ENCODE peak calls at places on chromosomes 11 and 22, in nine cellular contexts. Y, Q, U, D, N, P, B, I and G are unnamed samples.

GRCh38 chr11:134957540-134958335 is 545.7 kb upstream of the B3GAT1 start:
- DNase-seq in Y (no peak), Q (no peak), U (no peak), D (no peak), N (no peak), P (no peak), B (no peak), I (no peak), G (no peak)

GRCh38 chr11:96156379-96156722 is 186.6 kb downstream of the MAML2 start:
- DNase-seq in Y (peak), Q (no peak), U (no peak), D (no peak), N (no peak), P (no peak), B (no peak), I (no peak), G (no peak)

GRCh38 chr11:35082322-35083180 is 56.4 kb upstream of the CD44 start:
- DNase-seq in Y (peak), Q (peak), U (peak), D (no peak), N (peak), P (peak), B (peak), I (peak), G (no peak)

GRCh38 chr11:32892355-32893090 is at the start of gene QSER1:
- DNase-seq in Y (peak), Q (peak), U (peak), D (peak), N (peak), P (peak), B (peak), I (peak), G (no peak)

GRCh38 chr11:110200241-110200640 is 96.2 kb downstream of the RDX start:
- DNase-seq in Y (no peak), Q (no peak), U (peak), D (no peak), N (peak), P (no peak), B (no peak), I (no peak), G (no peak)

GRCh38 chr22:20243545-20244249 is 24.4 kb downstream of the RTN4R start:
- DNase-seq in Y (peak), Q (peak), U (peak), D (no peak), N (peak), P (peak), B (peak), I (peak), G (peak)

GRCh38 chr11:79119491-79120284 is 321.1 kb downstream of the TENM4 start:
- DNase-seq in Y (peak), Q (no peak), U (no peak), D (peak), N (no peak), P (no peak), B (no peak), I (no peak), G (no peak)

GRCh38 chr11:65384301-65384889 is 1.9 kb upstream of the SLC25A45 start:
- DNase-seq in Y (no peak), Q (peak), U (peak), D (no peak), N (peak), P (no peak), B (no peak), I (no peak), G (no peak)

GRCh38 chr22:46934746-46935491 is 172.5 kb downstream of the TBC1D22A start:
- DNase-seq in Y (no peak), Q (no peak), U (peak), D (no peak), N (peak), P (peak), B (peak), I (no peak), G (peak)

GRCh38 chr11:103007521-103007920 is 52.0 kb upstream of the MMP13 start:
- DNase-seq in Y (no peak), Q (no peak), U (no peak), D (no peak), N (no peak), P (no peak), B (no peak), I (no peak), G (no peak)

GRCh38 chr11:61774441-61774840 is 18.0 kb downstream of the TMEM258 start:
- DNase-seq in Y (no peak), Q (no peak), U (no peak), D (no peak), N (no peak), P (no peak), B (no peak), I (no peak), G (no peak)

GRCh38 chr11:22657101-22657694 is 9.2 kb upstream of the GAS2 start:
- DNase-seq in Y (no peak), Q (peak), U (no peak), D (no peak), N (no peak), P (peak), B (no peak), I (no peak), G (no peak)
- H3K4me3 ChIP-seq in Y (no peak), Q (no peak), U (no peak), D (no peak), N (no peak), P (no peak), B (no peak), I (no peak), G (no peak)

GRCh38 chr22:23754220-23754919 is at the start of gene VPREB3:
- DNase-seq in Y (no peak), Q (no peak), U (no peak), D (no peak), N (no peak), P (no peak), B (no peak), I (no peak), G (no peak)

GRCh38 chr22:23751441-23751996 is 607 bp upstream of the ZNF70 start:
- DNase-seq in Y (no peak), Q (no peak), U (peak), D (no peak), N (peak), P (no peak), B (no peak), I (no peak), G (no peak)

GRCh38 chr22:23753371-23753770 is 854 bp downstream of the VPREB3 start:
- DNase-seq in Y (no peak), Q (no peak), U (no peak), D (no peak), N (no peak), P (no peak), B (no peak), I (no peak), G (no peak)

GRCh38 chr22:23752090-23752691 is 1.3 kb upstream of the ZNF70 start:
- DNase-seq in Y (no peak), Q (no peak), U (no peak), D (no peak), N (no peak), P (no peak), B (no peak), I (no peak), G (no peak)

DNA sequence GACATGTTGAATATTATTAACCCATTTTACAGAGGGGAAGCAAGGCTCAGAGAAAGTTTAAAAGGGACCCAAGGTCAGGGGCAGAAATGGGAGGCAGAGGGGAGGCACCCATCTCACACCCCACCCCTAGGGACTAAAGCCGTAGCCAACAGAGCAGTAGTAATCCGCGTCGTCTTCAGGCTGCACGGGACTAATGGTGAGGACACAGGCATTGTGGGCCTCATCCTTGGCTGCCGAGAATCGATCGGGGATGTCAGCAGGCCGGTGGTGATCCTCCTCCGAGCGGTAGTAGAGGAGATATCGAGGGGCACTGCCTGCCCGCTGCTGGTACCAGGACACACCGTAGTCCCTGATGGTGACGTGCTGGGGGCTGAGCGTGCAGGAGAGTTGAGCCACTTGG is 1.5 kb downstream of the VPREB3 start:
- DNase-seq in Y (no peak), Q (no peak), U (no peak), D (no peak), N (no peak), P (no peak), B (no peak), I (no peak), G (no peak)
- H3K4me3 ChIP-seq in Y (no peak), Q (no peak), U (no peak), D (no peak), N (no peak), P (no peak), B (no peak), I (no peak), G (no peak)

GRCh38 chr22:29309332-29310064 is 3.0 kb downstream of the GAS2L1 start:
- DNase-seq in Y (peak), Q (no peak), U (no peak), D (no peak), N (no peak), P (peak), B (no peak), I (no peak), G (no peak)
- H3K4me3 ChIP-seq in Y (no peak), Q (no peak), U (no peak), D (no peak), N (no peak), P (no peak), B (no peak), I (no peak), G (no peak)

GRCh38 chr11:45919276-45919675 is 1.6 kb upstream of the PEX16 start:
- DNase-seq in Y (no peak), Q (no peak), U (no peak), D (no peak), N (no peak), P (no peak), B (no peak), I (no peak), G (no peak)
- H3K4me3 ChIP-seq in Y (no peak), Q (no peak), U (no peak), D (no peak), N (no peak), P (no peak), B (no peak), I (no peak), G (no peak)

DNA sequence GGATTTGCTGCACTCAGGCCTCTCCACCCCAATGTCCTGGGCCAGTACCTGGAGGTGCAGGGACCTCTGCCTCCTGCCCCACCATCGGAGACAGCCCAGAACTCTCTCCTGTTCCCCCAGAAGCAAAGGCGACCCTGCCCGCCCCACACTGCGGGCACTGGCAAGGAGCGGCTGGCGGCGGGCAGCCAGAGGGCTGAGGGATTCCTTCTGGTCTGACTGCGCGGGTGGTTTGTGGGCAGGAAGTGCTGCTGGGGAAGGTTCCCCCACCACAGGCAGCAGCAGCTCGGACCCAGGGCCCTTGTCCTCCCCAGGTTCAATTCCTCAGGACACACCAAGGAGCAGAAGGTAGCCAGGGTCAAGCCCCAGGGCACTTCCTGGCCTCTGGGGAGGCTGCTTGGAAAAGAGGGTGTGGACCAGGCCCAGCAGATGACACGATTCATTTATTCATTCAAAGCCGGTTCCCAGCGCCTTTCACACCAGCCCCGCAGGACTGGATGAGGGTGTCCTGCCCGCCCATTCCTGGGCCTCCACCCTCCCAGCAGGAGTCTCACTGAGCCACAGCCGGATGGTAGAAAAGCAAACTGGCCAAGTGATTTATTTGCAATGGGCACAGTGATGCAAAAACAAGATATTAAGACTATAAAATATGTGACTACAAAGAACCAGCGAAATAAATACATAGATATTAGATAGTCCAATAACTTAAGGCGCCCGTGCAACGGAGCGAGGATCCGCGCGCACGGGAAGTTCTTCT is 1.2 kb downstream of the PHLDA2 start:
- DNase-seq in Y (no peak), Q (no peak), U (peak), D (no peak), N (peak), P (peak), B (peak), I (no peak), G (no peak)
- H3K4me3 ChIP-seq in Y (peak), Q (no peak), U (peak), D (no peak), N (peak), P (peak), B (peak), I (no peak), G (peak)

DNA sequence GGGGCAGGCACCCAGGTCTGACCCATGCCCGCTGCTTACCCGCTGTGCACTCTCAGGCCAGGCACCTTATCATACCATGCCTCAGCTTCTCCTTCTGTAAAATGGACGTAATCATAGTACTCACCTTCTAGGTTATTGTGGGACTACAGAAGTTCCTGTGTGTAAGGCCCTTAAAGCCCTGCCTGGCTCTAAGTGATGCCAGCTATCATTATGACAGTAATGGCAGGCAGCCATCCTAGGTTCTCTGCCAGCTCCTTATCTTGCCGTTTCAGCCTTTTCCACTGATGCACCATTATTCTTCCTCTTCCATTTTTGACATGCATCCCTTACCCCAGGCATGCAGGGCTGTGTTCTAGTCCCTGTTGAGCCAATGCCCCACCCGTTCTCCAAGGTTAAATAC is 57.9 kb downstream of the DBX1 start:
- DNase-seq in Y (no peak), Q (no peak), U (no peak), D (no peak), N (peak), P (no peak), B (no peak), I (no peak), G (no peak)
- H3K4me3 ChIP-seq in Y (no peak), Q (no peak), U (no peak), D (no peak), N (no peak), P (no peak), B (no peak), I (no peak), G (no peak)

DNA sequence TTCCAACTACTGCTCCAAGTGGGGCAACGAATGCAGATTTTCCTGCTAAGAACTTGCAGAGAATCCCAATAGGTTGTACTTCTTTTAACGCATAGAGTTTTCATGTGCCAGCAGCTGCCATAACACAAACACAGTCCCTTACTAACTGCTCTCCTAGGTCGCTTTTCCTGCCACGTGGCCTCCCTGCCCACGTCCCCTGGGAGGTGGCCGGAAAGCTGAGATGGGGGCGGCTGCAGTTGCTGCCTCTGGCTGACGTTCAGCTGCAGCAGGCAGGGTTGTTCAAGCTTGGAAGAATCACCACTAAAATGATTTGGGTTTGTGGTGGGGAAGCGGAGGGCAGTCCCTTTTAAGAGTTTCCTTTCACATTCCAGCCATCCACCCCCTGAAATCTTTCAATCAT is 39.3 kb downstream of the ZNF202 start:
- DNase-seq in Y (peak), Q (no peak), U (peak), D (no peak), N (peak), P (no peak), B (no peak), I (no peak), G (no peak)
- H3K4me3 ChIP-seq in Y (no peak), Q (no peak), U (no peak), D (no peak), N (no peak), P (no peak), B (no peak), I (no peak), G (no peak)

DNA sequence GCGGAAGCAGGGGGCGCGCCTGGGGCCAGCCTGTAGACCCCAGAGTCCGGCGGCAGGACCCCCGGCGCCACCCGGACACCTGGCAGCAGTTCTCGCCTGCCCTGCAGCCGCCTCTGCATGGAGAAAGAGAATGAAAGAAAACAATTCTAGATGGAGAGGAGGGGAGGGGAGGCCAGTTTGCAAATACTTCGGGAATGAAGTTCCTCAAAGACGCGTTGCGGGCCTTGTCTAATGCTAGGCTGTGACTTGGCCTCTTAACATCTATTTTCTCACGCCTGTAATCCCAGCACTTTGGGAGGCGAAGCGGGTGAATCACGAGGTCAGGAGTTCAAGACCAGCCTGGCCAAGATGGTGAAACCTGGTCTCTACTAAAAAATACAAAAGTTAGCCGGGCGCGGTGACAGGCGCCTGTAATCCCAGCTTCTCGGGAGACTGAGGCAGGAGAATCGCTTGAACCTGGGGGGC is 2.1 kb upstream of the BARX2 start:
- DNase-seq in Y (no peak), Q (no peak), U (peak), D (no peak), N (no peak), P (peak), B (no peak), I (no peak), G (no peak)
- H3K4me3 ChIP-seq in Y (peak), Q (no peak), U (no peak), D (no peak), N (peak), P (no peak), B (peak), I (peak), G (peak)